ENCODE peak calls at places on chromosomes 13 and 19, in nine cellular contexts. W is psoas muscle, R is neural progenitor cell, Z is ascending aorta, V is heart left ventricle, D is cardiac muscle cell, S is fibroblast of lung, O is suprapubic skin, F is mammary epithelial cell. A is an unnamed sample. For H3K4me1, the result is how much of the 10 kb centered on the place peaks cover.

GRCh38 chr13:51147732-51148131 is 36.7 kb upstream of the C13orf42 start:
- DNase-seq in Z (no peak), F (no peak), D (no peak), R (no peak), O (no peak), W (no peak), S (no peak), V (no peak), A (no peak)

GRCh38 chr13:34155931-34156607 is 338.1 kb downstream of the RFC3 start:
- DNase-seq in D (peak), Z (no peak), S (peak), R (no peak), V (no peak), O (no peak), W (no peak), F (peak), A (no peak)

GRCh38 chr19:42251572-42251990 is 3.3 kb downstream of the ERF start:
- DNase-seq in R (no peak), S (no peak), O (no peak), F (no peak), D (no peak), W (no peak), V (no peak), Z (no peak), A (no peak)

GRCh38 chr13:30526612-30527217 is 61.0 kb upstream of the HMGB1 start:
- DNase-seq in F (no peak), S (peak), V (no peak), R (peak), O (no peak), D (peak), Z (no peak), W (peak), A (peak)

GRCh38 chr13:30679483-30680330 is 55.6 kb upstream of the ALOX5AP start:
- DNase-seq in F (no peak), D (peak), R (peak), S (peak), W (no peak), Z (no peak), O (no peak), V (no peak), A (peak)

GRCh38 chr19:50465986-50466771 is 10.1 kb upstream of the EMC10 start:
- DNase-seq in W (peak), R (peak), V (no peak), F (no peak), S (peak), O (no peak), D (no peak), Z (no peak), A (peak)

GRCh38 chr13:48014359-48014758 is 13.3 kb upstream of the SUCLA2 start:
- DNase-seq in O (no peak), R (no peak), Z (no peak), S (no peak), F (no peak), V (no peak), D (no peak), W (no peak), A (no peak)

GRCh38 chr19:30693179-30693578 is 321.0 kb downstream of the ZNF536 start:
- DNase-seq in D (no peak), S (no peak), W (no peak), F (no peak), R (no peak), V (no peak), Z (no peak), O (no peak), A (peak)

GRCh38 chr13:101289764-101290163 is 126.5 kb downstream of the NALCN start:
- DNase-seq in W (no peak), V (no peak), O (no peak), F (peak), S (peak), R (peak), Z (no peak), D (peak), A (peak)

GRCh38 chr13:22000191-22000590 is 329.3 kb downstream of the FGF9 start:
- DNase-seq in Z (no peak), V (no peak), F (no peak), S (no peak), W (no peak), D (no peak), R (no peak), O (no peak), A (no peak)

GRCh38 chr19:51101171-51101865 is 6.9 kb downstream of the CTU1 start:
- DNase-seq in W (no peak), Z (no peak), O (no peak), V (no peak), S (no peak), F (no peak), R (no peak), D (no peak), A (no peak)

GRCh38 chr13:106522898-106523525 is 12.4 kb downstream of the EFNB2 start:
- DNase-seq in D (no peak), W (no peak), Z (no peak), O (no peak), V (no peak), S (peak), F (peak), R (no peak), A (no peak)

DNA sequence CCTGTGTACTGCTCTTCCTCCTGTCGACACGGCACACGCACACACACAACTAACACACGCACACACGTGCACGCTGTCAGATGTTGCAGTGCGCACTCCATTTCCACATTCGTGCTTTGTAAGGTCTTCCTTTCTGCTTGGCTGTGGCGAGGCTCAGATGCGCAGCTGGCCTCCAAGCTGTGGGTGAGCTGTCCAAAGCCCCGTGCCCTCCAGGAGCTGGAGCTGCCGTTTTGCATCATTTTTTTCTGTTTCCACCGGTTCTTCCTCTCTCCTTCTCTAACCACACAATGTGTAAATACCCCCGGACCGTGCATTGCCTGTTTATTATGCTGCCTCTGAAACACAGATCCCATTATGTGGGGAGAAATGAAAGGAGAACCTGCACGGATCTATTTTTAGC is 137.4 kb downstream of the SOX1 start:
- DNase-seq in R (peak), W (no peak), Z (no peak), S (no peak), D (no peak), V (no peak), O (no peak), F (no peak), A (no peak)
- H3K4me3 ChIP-seq in R (peak), W (no peak), Z (no peak), S (no peak), D (no peak), V (no peak), O (no peak), F (no peak), A (no peak)

GRCh38 chr13:26485288-26485687 is 72.2 kb upstream of the WASF3 start:
- DNase-seq in D (no peak), F (no peak), S (no peak), Z (no peak), R (no peak), O (no peak), V (no peak), W (no peak), A (no peak)

GRCh38 chr13:26484196-26484595 is 73.3 kb upstream of the WASF3 start:
- DNase-seq in W (no peak), R (no peak), O (no peak), S (no peak), Z (peak), F (no peak), D (no peak), V (no peak), A (no peak)

GRCh38 chr13:26485786-26486185 is 71.7 kb upstream of the WASF3 start:
- DNase-seq in F (no peak), S (no peak), W (peak), D (no peak), R (no peak), V (no peak), Z (no peak), O (peak), A (no peak)

GRCh38 chr13:26482451-26483197 is 74.9 kb upstream of the WASF3 start:
- DNase-seq in F (peak), W (no peak), S (peak), Z (peak), R (peak), O (no peak), D (peak), V (no peak), A (peak)

GRCh38 chr13:26483546-26483945 is 73.9 kb upstream of the WASF3 start:
- DNase-seq in Z (peak), S (no peak), F (no peak), R (no peak), W (no peak), V (no peak), D (no peak), O (no peak), A (no peak)
- TF ChIP-seq CTCF in Z (no peak), S (no peak), F (no peak), R (no peak), W (no peak), V (no peak), D (no peak), O (no peak), A (no peak)

DNA sequence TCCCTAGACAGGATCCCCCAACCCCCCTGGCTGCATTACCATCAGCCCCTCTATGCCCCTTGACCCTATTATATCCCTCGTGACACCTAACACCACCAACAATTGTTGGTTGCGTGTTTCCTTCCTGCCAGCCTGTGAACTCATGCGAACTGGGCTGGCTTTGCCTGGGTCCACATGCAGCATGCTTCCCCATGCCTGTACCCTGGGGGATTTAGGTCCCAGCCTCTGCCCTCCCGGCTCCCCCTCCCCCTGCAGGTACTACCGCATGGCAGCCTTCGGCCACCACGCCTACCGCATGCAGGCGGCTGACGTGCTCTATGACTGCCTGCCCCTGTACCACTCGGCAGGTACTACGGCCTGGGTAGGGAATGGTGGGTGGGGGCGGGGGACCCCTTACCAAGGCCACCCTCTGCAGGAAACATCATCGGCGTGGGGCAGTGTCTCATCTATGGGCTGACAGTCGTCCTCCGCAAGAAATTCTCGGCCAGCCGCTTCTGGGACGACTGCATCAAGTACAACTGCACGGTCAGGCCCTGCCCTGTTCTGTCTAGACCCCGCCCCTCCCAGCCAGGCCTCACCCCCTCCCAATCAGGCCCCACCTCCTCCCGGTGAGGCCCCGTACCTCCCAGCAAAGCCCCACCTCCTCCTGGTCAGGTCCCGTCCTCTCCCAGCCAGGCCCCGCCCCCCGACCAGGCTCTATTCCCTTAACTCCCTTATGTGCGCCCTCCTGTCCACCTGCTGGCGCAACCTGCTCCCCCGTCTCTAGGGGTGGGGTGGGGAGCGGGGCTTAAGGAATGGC is 18.5 kb downstream of the SLC27A1 start:
- DNase-seq in S (no peak), V (peak), F (peak), O (no peak), Z (no peak), W (peak), R (peak), D (peak), A (peak)
- H3K4me1 ChIP-seq in S (under half), V (under half), F (under half), O (under half), Z (under half), W (under half), R (under half), D (under half), A (under half)

DNA sequence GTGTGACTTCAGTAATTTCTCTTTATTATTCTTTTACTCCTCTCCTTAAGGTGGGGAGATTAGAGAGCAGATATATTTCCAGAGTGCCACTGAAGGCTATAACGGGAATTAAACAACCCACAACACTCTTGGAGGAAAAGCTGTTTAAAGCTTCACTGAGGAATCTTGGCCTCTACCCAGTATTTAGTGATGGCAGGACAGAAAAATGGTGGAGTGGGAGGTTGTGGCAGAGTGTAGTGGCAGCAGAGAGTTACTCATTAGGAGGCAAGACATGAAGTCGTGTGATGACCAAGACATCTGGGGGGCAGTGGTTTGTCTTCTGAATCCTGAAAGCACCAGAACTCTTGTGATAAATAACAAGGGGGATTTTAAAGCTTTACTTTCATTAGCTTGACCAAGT is 563.5 kb upstream of the SLITRK5 start:
- DNase-seq in F (no peak), Z (no peak), W (no peak), D (no peak), S (peak), O (no peak), V (no peak), R (no peak), A (no peak)
- H3K4me3 ChIP-seq in F (no peak), Z (no peak), W (no peak), D (no peak), S (no peak), O (no peak), V (no peak), R (no peak), A (no peak)

GRCh38 chr13:91572439-91572838 is 174.0 kb downstream of the GPC5 start:
- DNase-seq in F (no peak), R (no peak), V (no peak), Z (no peak), O (no peak), D (no peak), W (no peak), S (peak), A (no peak)

GRCh38 chr13:91574756-91575155 is 176.3 kb downstream of the GPC5 start:
- DNase-seq in O (no peak), V (no peak), F (no peak), R (no peak), D (peak), W (no peak), Z (no peak), S (peak), A (no peak)

GRCh38 chr13:91579320-91579719 is 180.9 kb downstream of the GPC5 start:
- DNase-seq in D (no peak), O (no peak), S (no peak), Z (no peak), W (no peak), F (no peak), V (no peak), R (no peak), A (no peak)

GRCh38 chr13:91572944-91573535 is 174.6 kb downstream of the GPC5 start:
- DNase-seq in D (no peak), F (no peak), O (no peak), Z (no peak), S (peak), W (no peak), V (no peak), R (no peak), A (no peak)

GRCh38 chr13:91576590-91576989 is 178.2 kb downstream of the GPC5 start:
- DNase-seq in Z (no peak), W (no peak), D (no peak), V (no peak), F (no peak), S (no peak), O (no peak), R (peak), A (peak)
- TF ChIP-seq CTCF in Z (no peak), W (no peak), D (no peak), V (no peak), F (no peak), S (peak), O (no peak), R (peak), A (peak)

DNA sequence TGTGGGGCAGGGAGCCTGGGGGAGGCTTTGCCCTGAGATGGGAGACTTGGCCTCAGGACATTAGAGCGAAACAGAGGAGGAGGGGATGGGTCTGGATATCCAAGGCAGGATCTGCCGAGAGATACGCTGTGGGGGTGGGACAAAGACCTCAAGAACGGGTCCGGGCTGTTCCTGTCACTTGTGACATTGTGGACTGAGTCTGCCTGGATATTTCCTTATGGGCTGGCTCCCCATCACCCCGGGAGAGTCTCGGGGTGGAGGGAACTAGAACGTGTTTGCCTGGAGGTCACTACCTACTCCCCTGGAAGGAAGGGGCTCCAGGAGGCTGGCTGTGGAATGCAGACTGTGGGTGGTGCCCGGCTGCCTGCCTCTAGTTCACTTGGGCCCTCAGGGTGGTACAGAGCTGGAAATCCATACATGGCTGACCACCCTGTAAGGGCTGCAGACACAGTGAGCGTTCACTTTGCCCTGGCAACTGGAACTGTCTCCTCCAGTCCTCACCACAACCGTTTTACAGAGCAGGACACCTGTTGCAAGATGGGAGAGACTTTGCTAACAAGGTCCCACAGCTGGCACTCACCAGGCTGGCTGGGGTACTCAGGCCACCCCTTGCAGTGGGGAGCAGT is 26.5 kb downstream of the DNM2 start:
- DNase-seq in Z (no peak), W (no peak), F (no peak), S (no peak), O (no peak), D (no peak), V (no peak), R (no peak), A (no peak)
- H3K4me1 ChIP-seq in Z (under half), W (under half), F (under half), S (under half), O (half or more), D (under half), V (half or more), R (under half), A (under half)

DNA sequence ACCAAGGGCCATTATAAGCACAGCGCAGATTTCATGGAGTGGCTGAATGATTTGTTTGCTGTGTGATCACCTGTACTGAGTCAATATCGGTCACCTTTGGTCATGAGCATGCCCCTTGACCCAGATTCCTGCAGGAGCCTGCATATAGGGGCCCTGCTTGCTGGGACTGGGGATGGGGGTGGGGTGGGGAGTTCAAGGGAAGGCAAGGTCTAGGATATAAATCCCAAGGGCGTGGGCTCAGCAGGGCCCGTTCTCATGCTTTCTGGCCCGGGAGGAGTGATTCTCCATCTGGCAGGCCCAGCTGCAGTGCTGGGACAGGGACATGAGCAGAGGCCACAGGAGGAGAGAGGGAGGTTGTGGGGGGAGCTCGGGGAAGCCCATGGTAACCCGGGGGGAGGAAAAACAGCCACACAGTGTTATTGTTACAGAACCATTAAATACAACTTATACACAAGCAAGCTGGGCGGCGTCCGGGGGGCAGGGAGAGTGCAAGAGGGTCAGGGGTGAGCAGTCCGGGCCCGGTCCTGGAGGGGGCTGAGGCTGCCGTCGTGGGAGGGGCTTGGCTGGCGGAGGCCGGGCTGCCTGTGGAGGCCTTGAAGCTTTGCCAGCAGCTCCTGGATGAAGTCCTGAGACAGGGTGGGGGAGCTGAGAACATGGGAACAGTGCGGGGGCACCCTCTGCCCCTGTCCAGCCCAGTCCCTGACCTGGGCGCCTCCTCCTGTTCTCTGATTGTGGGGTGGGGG is 5.2 kb downstream of the PPP1R14A start:
- DNase-seq in Z (peak), O (no peak), S (no peak), V (peak), R (no peak), W (peak), D (peak), F (no peak), A (no peak)
- H3K4me3 ChIP-seq in Z (peak), O (peak), S (no peak), V (peak), R (peak), W (peak), D (no peak), F (peak), A (no peak)

GRCh38 chr13:99528547-99528946 is 27.3 kb downstream of the TM9SF2 start:
- DNase-seq in R (peak), Z (no peak), W (no peak), D (peak), O (no peak), V (no peak), S (no peak), F (no peak), A (peak)
- TF ChIP-seq CTCF in R (peak), Z (no peak), W (no peak), D (peak), O (no peak), V (peak), S (peak), F (no peak), A (peak)

A was measured in BE2C.